ENCODE peak calls at places on chromosome 21, in eight cellular contexts. One of them, this sample, is unnamed.

GRCh38 chr21:46307625-46308024 is 16.0 kb downstream of the C21orf58 start:
- DNase-seq in OCI-LY7: no peak
- DNase-seq in gastrocnemius medialis: no peak
- DNase-seq in GM12865: peak
- DNase-seq in AG10803: peak
- DNase-seq in BE2C: no peak
- DNase-seq in heart right ventricle: no peak
- DNase-seq in esophagus muscularis mucosa: no peak
- DNase-seq in this sample: no peak

GRCh38 chr21:38042246-38042645 is 126.0 kb upstream of the KCNJ6 start:
- DNase-seq in OCI-LY7: no peak
- DNase-seq in gastrocnemius medialis: no peak
- DNase-seq in GM12865: no peak
- DNase-seq in AG10803: no peak
- DNase-seq in BE2C: no peak
- DNase-seq in heart right ventricle: no peak
- DNase-seq in esophagus muscularis mucosa: no peak
- DNase-seq in this sample: no peak

GRCh38 chr21:25370311-25370744 is 237.0 kb downstream of the MRPL39 start:
- DNase-seq in OCI-LY7: no peak
- DNase-seq in gastrocnemius medialis: no peak
- DNase-seq in GM12865: no peak
- DNase-seq in AG10803: peak
- DNase-seq in BE2C: peak
- DNase-seq in heart right ventricle: no peak
- DNase-seq in esophagus muscularis mucosa: no peak
- DNase-seq in this sample: no peak

GRCh38 chr21:24367936-24368335 is 1239.3 kb downstream of the MRPL39 start:
- DNase-seq in OCI-LY7: no peak
- DNase-seq in gastrocnemius medialis: no peak
- DNase-seq in GM12865: no peak
- DNase-seq in AG10803: no peak
- DNase-seq in BE2C: no peak
- DNase-seq in heart right ventricle: no peak
- DNase-seq in esophagus muscularis mucosa: no peak
- DNase-seq in this sample: no peak

GRCh38 chr21:43333301-43334062 is 93.4 kb downstream of the SIK1 start:
- DNase-seq in OCI-LY7: no peak
- DNase-seq in gastrocnemius medialis: no peak
- DNase-seq in GM12865: no peak
- DNase-seq in AG10803: peak
- DNase-seq in BE2C: no peak
- DNase-seq in heart right ventricle: peak
- DNase-seq in esophagus muscularis mucosa: no peak
- DNase-seq in this sample: no peak

GRCh38 chr21:25487046-25487594 is 120.2 kb downstream of the MRPL39 start:
- DNase-seq in OCI-LY7: no peak
- DNase-seq in gastrocnemius medialis: no peak
- DNase-seq in GM12865: peak
- DNase-seq in AG10803: peak
- DNase-seq in BE2C: no peak
- DNase-seq in heart right ventricle: no peak
- DNase-seq in esophagus muscularis mucosa: no peak
- DNase-seq in this sample: no peak

GRCh38 chr21:33028759-33029511 is 3.2 kb downstream of the OLIG2 start:
- DNase-seq in OCI-LY7: no peak
- DNase-seq in gastrocnemius medialis: no peak
- DNase-seq in GM12865: no peak
- DNase-seq in AG10803: no peak
- DNase-seq in BE2C: no peak
- DNase-seq in heart right ventricle: no peak
- DNase-seq in esophagus muscularis mucosa: no peak
- DNase-seq in this sample: no peak

GRCh38 chr21:20570824-20571232 is 427.4 kb upstream of the NCAM2 start:
- DNase-seq in OCI-LY7: no peak
- DNase-seq in gastrocnemius medialis: no peak
- DNase-seq in GM12865: no peak
- DNase-seq in AG10803: no peak
- DNase-seq in BE2C: no peak
- DNase-seq in heart right ventricle: no peak
- DNase-seq in esophagus muscularis mucosa: no peak
- DNase-seq in this sample: no peak

GRCh38 chr21:38839683-38840286 is 34.1 kb downstream of the ETS2 start:
- DNase-seq in OCI-LY7: no peak
- DNase-seq in gastrocnemius medialis: no peak
- DNase-seq in GM12865: no peak
- DNase-seq in AG10803: peak
- DNase-seq in BE2C: no peak
- DNase-seq in heart right ventricle: no peak
- DNase-seq in esophagus muscularis mucosa: no peak
- DNase-seq in this sample: no peak

GRCh38 chr21:23016617-23017016 is 2018.4 kb downstream of the NCAM2 start:
- DNase-seq in OCI-LY7: no peak
- DNase-seq in gastrocnemius medialis: no peak
- DNase-seq in GM12865: no peak
- DNase-seq in AG10803: no peak
- DNase-seq in BE2C: peak
- DNase-seq in heart right ventricle: no peak
- DNase-seq in esophagus muscularis mucosa: no peak
- DNase-seq in this sample: no peak
- H3K4me3 ChIP-seq in OCI-LY7: no peak
- H3K4me3 ChIP-seq in gastrocnemius medialis: no peak
- H3K4me3 ChIP-seq in GM12865: no peak
- H3K4me3 ChIP-seq in AG10803: no peak
- H3K4me3 ChIP-seq in BE2C: no peak
- H3K4me3 ChIP-seq in heart right ventricle: no peak
- H3K4me3 ChIP-seq in esophagus muscularis mucosa: no peak
- H3K4me3 ChIP-seq in this sample: no peak

GRCh38 chr21:44489962-44490361 is 34.7 kb downstream of the LRRC3 start:
- DNase-seq in OCI-LY7: no peak
- DNase-seq in gastrocnemius medialis: no peak
- DNase-seq in GM12865: no peak
- DNase-seq in AG10803: no peak
- DNase-seq in BE2C: no peak
- DNase-seq in heart right ventricle: no peak
- DNase-seq in esophagus muscularis mucosa: no peak
- DNase-seq in this sample: no peak
- TF ChIP-seq CTCF in OCI-LY7: peak
- TF ChIP-seq CTCF in gastrocnemius medialis: no peak
- TF ChIP-seq CTCF in GM12865: no peak
- TF ChIP-seq CTCF in AG10803: no peak
- TF ChIP-seq CTCF in BE2C: peak
- TF ChIP-seq CTCF in heart right ventricle: no peak
- TF ChIP-seq CTCF in esophagus muscularis mucosa: no peak
- TF ChIP-seq CTCF in this sample: no peak

DNA sequence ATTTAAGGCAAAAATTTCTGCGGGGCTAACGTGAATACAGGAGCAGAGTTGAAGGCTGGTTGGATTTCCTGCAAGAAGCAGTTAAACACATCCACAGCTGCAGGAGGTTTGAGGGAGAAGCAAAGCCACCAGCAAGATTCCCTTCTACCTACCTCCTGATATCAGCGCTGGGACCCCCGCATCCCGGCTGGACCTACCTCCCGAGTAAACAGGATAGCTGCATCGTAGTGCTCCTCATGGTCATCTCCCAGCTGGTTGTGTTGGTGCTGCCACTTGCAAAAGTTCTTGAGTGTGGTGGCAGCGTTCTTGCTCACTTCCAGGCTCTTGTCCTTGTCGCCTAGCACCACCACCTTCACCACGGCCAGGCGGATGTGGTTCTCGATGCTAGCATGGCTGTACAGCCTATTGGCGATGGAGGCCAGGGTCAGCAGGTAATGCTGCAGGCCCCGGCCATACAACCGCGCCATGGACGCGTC is 1.8 kb downstream of the ADAMTS5 start:
- DNase-seq in OCI-LY7: no peak
- DNase-seq in gastrocnemius medialis: peak
- DNase-seq in GM12865: no peak
- DNase-seq in AG10803: no peak
- DNase-seq in BE2C: no peak
- DNase-seq in heart right ventricle: no peak
- DNase-seq in esophagus muscularis mucosa: no peak
- DNase-seq in this sample: no peak
- H3K4me3 ChIP-seq in OCI-LY7: no peak
- H3K4me3 ChIP-seq in gastrocnemius medialis: peak
- H3K4me3 ChIP-seq in GM12865: no peak
- H3K4me3 ChIP-seq in AG10803: peak
- H3K4me3 ChIP-seq in BE2C: peak
- H3K4me3 ChIP-seq in heart right ventricle: peak
- H3K4me3 ChIP-seq in esophagus muscularis mucosa: peak
- H3K4me3 ChIP-seq in this sample: peak

DNA sequence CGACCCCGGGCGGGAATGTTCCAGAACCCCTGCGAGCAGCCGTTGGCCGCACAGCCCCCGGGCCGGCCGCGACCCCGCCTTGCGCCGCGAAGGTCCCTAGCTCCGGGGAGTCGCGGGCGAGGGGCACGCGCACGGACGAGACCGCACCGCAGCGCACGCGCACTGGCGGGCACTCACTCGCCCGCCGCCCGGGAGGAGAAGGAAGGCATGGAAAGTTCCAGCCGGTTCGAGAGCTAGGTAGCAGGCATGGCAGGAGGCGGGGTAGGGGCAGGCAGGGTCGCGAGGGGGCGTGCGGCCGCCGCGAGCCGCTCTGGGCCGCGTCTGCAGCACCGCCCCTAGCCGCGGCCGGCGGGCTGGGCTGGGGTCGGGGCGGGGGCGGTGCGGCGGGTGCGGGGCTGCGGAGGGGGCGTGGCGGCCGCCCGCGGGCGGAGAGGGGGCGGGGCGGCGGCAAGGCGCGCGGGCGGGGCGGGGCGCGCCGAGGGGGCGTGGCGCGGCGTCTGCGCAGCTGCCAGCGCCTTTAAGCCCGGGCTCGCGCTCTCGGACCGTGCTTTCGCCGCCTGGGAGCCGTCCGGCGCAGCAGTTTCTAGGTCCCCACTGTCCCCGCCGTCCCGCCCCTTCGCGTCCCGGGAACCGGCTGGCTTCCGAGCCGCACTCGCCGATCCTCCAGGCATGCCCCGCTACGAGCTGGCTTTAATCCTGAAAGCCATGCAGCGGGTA is at the start of the genes MRPS6 and SLC5A3:
- DNase-seq in OCI-LY7: peak
- DNase-seq in gastrocnemius medialis: peak
- DNase-seq in GM12865: peak
- DNase-seq in AG10803: peak
- DNase-seq in BE2C: peak
- DNase-seq in heart right ventricle: peak
- DNase-seq in esophagus muscularis mucosa: no peak
- DNase-seq in this sample: peak
- TF ChIP-seq CTCF in OCI-LY7: no peak
- TF ChIP-seq CTCF in gastrocnemius medialis: no peak
- TF ChIP-seq CTCF in GM12865: no peak
- TF ChIP-seq CTCF in AG10803: no peak
- TF ChIP-seq CTCF in BE2C: peak
- TF ChIP-seq CTCF in heart right ventricle: no peak
- TF ChIP-seq CTCF in esophagus muscularis mucosa: no peak
- TF ChIP-seq CTCF in this sample: no peak

GRCh38 chr21:31005019-31005418 is 33.3 kb downstream of the KRTAP19-8 start:
- DNase-seq in OCI-LY7: no peak
- DNase-seq in gastrocnemius medialis: no peak
- DNase-seq in GM12865: no peak
- DNase-seq in AG10803: no peak
- DNase-seq in BE2C: no peak
- DNase-seq in heart right ventricle: no peak
- DNase-seq in esophagus muscularis mucosa: no peak
- DNase-seq in this sample: no peak

GRCh38 chr21:31011412-31011811 is 26.9 kb downstream of the KRTAP19-8 start:
- DNase-seq in OCI-LY7: no peak
- DNase-seq in gastrocnemius medialis: no peak
- DNase-seq in GM12865: peak
- DNase-seq in AG10803: no peak
- DNase-seq in BE2C: no peak
- DNase-seq in heart right ventricle: no peak
- DNase-seq in esophagus muscularis mucosa: no peak
- DNase-seq in this sample: no peak

GRCh38 chr21:31012133-31013089 is 25.9 kb downstream of the KRTAP19-8 start:
- DNase-seq in OCI-LY7: no peak
- DNase-seq in gastrocnemius medialis: no peak
- DNase-seq in GM12865: peak
- DNase-seq in AG10803: no peak
- DNase-seq in BE2C: no peak
- DNase-seq in heart right ventricle: no peak
- DNase-seq in esophagus muscularis mucosa: no peak
- DNase-seq in this sample: no peak

DNA sequence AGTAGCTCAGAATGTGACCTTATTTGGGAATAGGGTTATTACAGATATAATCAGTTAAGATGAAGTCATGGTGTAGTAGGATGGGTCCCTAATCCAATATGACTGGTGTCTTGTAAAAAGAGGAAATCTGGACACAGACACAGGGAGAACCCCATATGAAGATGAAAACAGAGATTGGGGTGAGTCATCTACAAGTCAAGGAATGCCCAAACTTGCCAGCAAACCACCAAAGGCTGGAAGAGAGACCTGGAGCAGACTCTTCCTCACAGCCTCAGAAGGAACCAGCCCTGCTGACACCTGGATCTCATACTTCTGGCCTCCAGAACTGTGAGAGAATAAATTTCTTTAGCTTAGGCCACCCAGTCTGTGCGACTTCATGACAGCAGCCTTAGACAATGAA is 29.9 kb downstream of the KRTAP19-8 start:
- DNase-seq in OCI-LY7: no peak
- DNase-seq in gastrocnemius medialis: no peak
- DNase-seq in GM12865: no peak
- DNase-seq in AG10803: no peak
- DNase-seq in BE2C: no peak
- DNase-seq in heart right ventricle: no peak
- DNase-seq in esophagus muscularis mucosa: no peak
- DNase-seq in this sample: no peak
- H3K4me3 ChIP-seq in OCI-LY7: no peak
- H3K4me3 ChIP-seq in gastrocnemius medialis: no peak
- H3K4me3 ChIP-seq in GM12865: no peak
- H3K4me3 ChIP-seq in AG10803: no peak
- H3K4me3 ChIP-seq in BE2C: no peak
- H3K4me3 ChIP-seq in heart right ventricle: no peak
- H3K4me3 ChIP-seq in esophagus muscularis mucosa: no peak
- H3K4me3 ChIP-seq in this sample: no peak

DNA sequence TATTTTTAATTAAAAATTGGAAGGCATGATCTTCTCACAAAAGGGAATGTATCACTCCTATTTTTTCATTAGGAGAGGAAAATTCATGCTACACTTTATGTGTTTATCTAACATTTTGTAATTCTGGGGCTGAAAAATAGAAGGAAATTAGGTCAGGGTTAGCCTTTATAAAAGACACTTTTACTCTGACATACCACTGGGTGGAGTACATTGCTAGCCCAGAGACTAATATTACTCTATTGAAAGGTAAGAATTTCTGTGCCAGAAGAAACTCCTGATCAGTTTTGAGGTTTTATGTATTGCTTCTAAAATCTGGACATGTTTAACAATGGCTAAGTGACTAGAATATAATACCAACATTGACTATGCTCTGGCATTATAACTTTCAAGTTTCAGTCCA is 724.6 kb downstream of the USP25 start:
- DNase-seq in OCI-LY7: no peak
- DNase-seq in gastrocnemius medialis: no peak
- DNase-seq in GM12865: no peak
- DNase-seq in AG10803: peak
- DNase-seq in BE2C: no peak
- DNase-seq in heart right ventricle: no peak
- DNase-seq in esophagus muscularis mucosa: no peak
- DNase-seq in this sample: no peak
- TF ChIP-seq CTCF in OCI-LY7: no peak
- TF ChIP-seq CTCF in gastrocnemius medialis: no peak
- TF ChIP-seq CTCF in GM12865: no peak
- TF ChIP-seq CTCF in AG10803: peak
- TF ChIP-seq CTCF in BE2C: peak
- TF ChIP-seq CTCF in heart right ventricle: peak
- TF ChIP-seq CTCF in esophagus muscularis mucosa: peak
- TF ChIP-seq CTCF in this sample: no peak

GRCh38 chr21:35172231-35172630 is 123.1 kb upstream of the RUNX1 start:
- DNase-seq in OCI-LY7: peak
- DNase-seq in gastrocnemius medialis: no peak
- DNase-seq in GM12865: no peak
- DNase-seq in AG10803: no peak
- DNase-seq in BE2C: no peak
- DNase-seq in heart right ventricle: no peak
- DNase-seq in esophagus muscularis mucosa: no peak
- DNase-seq in this sample: no peak
- H3K4me3 ChIP-seq in OCI-LY7: no peak
- H3K4me3 ChIP-seq in gastrocnemius medialis: no peak
- H3K4me3 ChIP-seq in GM12865: no peak
- H3K4me3 ChIP-seq in AG10803: no peak
- H3K4me3 ChIP-seq in BE2C: no peak
- H3K4me3 ChIP-seq in heart right ventricle: no peak
- H3K4me3 ChIP-seq in esophagus muscularis mucosa: no peak
- H3K4me3 ChIP-seq in this sample: no peak